ENCODE peak calls at places on chromosomes 16 and 17, in nine cellular contexts. G is IMR-90, Y is kidney, N is heart left ventricle, B is ascending aorta, Q is vagina, P is psoas muscle, J is cardiac muscle cell, Z is Peyer's patch. W is an unnamed sample.

GRCh38 chr17:61002316-61002736 is 324.7 kb downstream of the BCAS3 start:
- DNase-seq in G (peak), Y (no peak), N (no peak), B (no peak), Q (no peak), P (no peak), J (peak), Z (no peak), W (no peak)

GRCh38 chr17:53472586-53472985 is 350.1 kb upstream of the KIF2B start:
- DNase-seq in G (no peak), Y (no peak), N (no peak), B (no peak), Q (no peak), P (no peak), J (no peak), Z (no peak), W (no peak)

GRCh38 chr16:49269231-49269630 is 12.4 kb downstream of the CBLN1 start:
- DNase-seq in G (no peak), Y (no peak), N (no peak), B (no peak), Q (no peak), P (no peak), J (no peak), Z (no peak), W (no peak)

GRCh38 chr16:47523342-47524006 is 62.3 kb downstream of the PHKB start:
- DNase-seq in G (no peak), Y (no peak), N (no peak), B (no peak), Q (no peak), P (no peak), J (no peak), Z (no peak), W (no peak)

GRCh38 chr17:61416540-61417363 is 17.1 kb downstream of the TBX2 start:
- DNase-seq in G (peak), Y (peak), N (peak), B (peak), Q (peak), P (peak), J (peak), Z (peak), W (peak)

GRCh38 chr17:69909389-69909788 is 165.6 kb upstream of the KCNJ16 start:
- DNase-seq in G (no peak), Y (no peak), N (no peak), B (no peak), Q (no peak), P (no peak), J (no peak), Z (no peak), W (no peak)

GRCh38 chr16:4879049-4879448 is 31.8 kb downstream of the UBN1 start:
- DNase-seq in G (no peak), Y (no peak), N (no peak), B (no peak), Q (no peak), P (no peak), J (no peak), Z (no peak), W (no peak)

GRCh38 chr17:38751803-38752118 is 780 bp upstream of the PSMB3 start:
- DNase-seq in G (peak), Y (peak), N (peak), B (peak), Q (no peak), P (peak), J (peak), Z (peak), W (peak)

GRCh38 chr16:57016301-57016700 is 26.9 kb downstream of the NLRC5 start:
- DNase-seq in G (no peak), Y (no peak), N (no peak), B (no peak), Q (no peak), P (no peak), J (no peak), Z (no peak), W (no peak)

GRCh38 chr16:19884021-19884485 is 595 bp downstream of the GPRC5B start:
- DNase-seq in G (no peak), Y (peak), N (peak), B (no peak), Q (no peak), P (peak), J (peak), Z (no peak), W (peak)

GRCh38 chr16:16083421-16084156 is 134.2 kb downstream of the ABCC1 start:
- DNase-seq in G (peak), Y (no peak), N (no peak), B (no peak), Q (no peak), P (no peak), J (no peak), Z (no peak), W (no peak)

GRCh38 chr17:59565959-59566324 is 532 bp downstream of the DHX40 start:
- DNase-seq in G (peak), Y (peak), N (peak), B (peak), Q (no peak), P (peak), J (peak), Z (no peak), W (peak)

GRCh38 chr16:2386990-2387389 is 42.3 kb upstream of the CCNF start:
- DNase-seq in G (no peak), Y (no peak), N (no peak), B (no peak), Q (no peak), P (no peak), J (no peak), Z (no peak), W (no peak)

GRCh38 chr16:10871157-10871991 is 5.6 kb upstream of the CIITA start:
- DNase-seq in G (peak), Y (peak), N (peak), B (no peak), Q (no peak), P (no peak), J (no peak), Z (peak), W (no peak)

GRCh38 chr16:47258874-47259461 is 115.2 kb upstream of the NETO2 start:
- DNase-seq in G (peak), Y (no peak), N (no peak), B (no peak), Q (no peak), P (no peak), J (peak), Z (no peak), W (no peak)

GRCh38 chr17:52237151-52237550 is 78.6 kb upstream of the CA10 start:
- DNase-seq in G (no peak), Y (no peak), N (no peak), B (no peak), Q (no peak), P (no peak), J (no peak), Z (no peak), W (no peak)

GRCh38 chr16:66639091-66639885 is 34.8 kb downstream of the CMTM3 start:
- DNase-seq in G (no peak), Y (no peak), N (no peak), B (no peak), Q (no peak), P (no peak), J (no peak), Z (no peak), W (no peak)

GRCh38 chr16:79923431-79923830 is 322.9 kb upstream of the MAF start:
- DNase-seq in G (no peak), Y (no peak), N (no peak), B (no peak), Q (no peak), P (no peak), J (no peak), Z (no peak), W (no peak)

GRCh38 chr17:60141111-60142018 is 8.4 kb upstream of the CA4 start:
- DNase-seq in G (peak), Y (peak), N (no peak), B (no peak), Q (no peak), P (peak), J (peak), Z (peak), W (no peak)

GRCh38 chr17:32803544-32803943 is 73.4 kb downstream of the MYO1D start:
- DNase-seq in G (no peak), Y (no peak), N (no peak), B (no peak), Q (no peak), P (no peak), J (no peak), Z (no peak), W (no peak)

GRCh38 chr16:62891-63290 is 9.3 kb downstream of the SNRNP25 start:
- DNase-seq in G (no peak), Y (no peak), N (no peak), B (no peak), Q (no peak), P (no peak), J (no peak), Z (no peak), W (no peak)

GRCh38 chr17:15257316-15257925 is 7.7 kb downstream of the PMP22 start:
- DNase-seq in G (peak), Y (peak), N (peak), B (peak), Q (no peak), P (peak), J (peak), Z (peak), W (peak)

GRCh38 chr17:292016-292415 is 60.6 kb downstream of the RPH3AL start:
- DNase-seq in G (no peak), Y (peak), N (no peak), B (no peak), Q (no peak), P (peak), J (no peak), Z (no peak), W (no peak)

GRCh38 chr17:19020016-19020415 is 15.5 kb upstream of the FAM83G start:
- DNase-seq in G (no peak), Y (peak), N (no peak), B (no peak), Q (no peak), P (no peak), J (no peak), Z (no peak), W (peak)

GRCh38 chr17:41325126-41325525 is 9.6 kb upstream of the KRTAP17-1 start:
- DNase-seq in G (no peak), Y (no peak), N (no peak), B (no peak), Q (peak), P (no peak), J (no peak), Z (no peak), W (no peak)

GRCh38 chr17:5800646-5801045 is 216.3 kb upstream of the NLRP1 start:
- DNase-seq in G (no peak), Y (no peak), N (no peak), B (no peak), Q (no peak), P (no peak), J (peak), Z (no peak), W (no peak)

GRCh38 chr17:8156174-8156992 is 4.2 kb upstream of the PER1 start:
- DNase-seq in G (peak), Y (peak), N (peak), B (peak), Q (peak), P (peak), J (peak), Z (peak), W (peak)
- H3K27ac ChIP-seq in G (peak), Y (peak), N (peak), B (peak), Q (peak), P (peak), J (peak), Z (peak), W (peak)

GRCh38 chr16:89601906-89602272 is 11.6 kb upstream of the DPEP1 start:
- DNase-seq in G (no peak), Y (no peak), N (no peak), B (no peak), Q (no peak), P (no peak), J (no peak), Z (no peak), W (no peak)

GRCh38 chr16:89602952-89603590 is 10.4 kb upstream of the DPEP1 start:
- DNase-seq in G (no peak), Y (no peak), N (no peak), B (no peak), Q (no peak), P (no peak), J (no peak), Z (no peak), W (no peak)

GRCh38 chr16:89600956-89601355 is 12.5 kb upstream of the DPEP1 start:
- DNase-seq in G (no peak), Y (no peak), N (no peak), B (no peak), Q (no peak), P (no peak), J (no peak), Z (no peak), W (no peak)

GRCh38 chr16:89600427-89600826 is 13.0 kb upstream of the DPEP1 start:
- DNase-seq in G (no peak), Y (no peak), N (no peak), B (no peak), Q (no peak), P (no peak), J (no peak), Z (no peak), W (no peak)

DNA sequence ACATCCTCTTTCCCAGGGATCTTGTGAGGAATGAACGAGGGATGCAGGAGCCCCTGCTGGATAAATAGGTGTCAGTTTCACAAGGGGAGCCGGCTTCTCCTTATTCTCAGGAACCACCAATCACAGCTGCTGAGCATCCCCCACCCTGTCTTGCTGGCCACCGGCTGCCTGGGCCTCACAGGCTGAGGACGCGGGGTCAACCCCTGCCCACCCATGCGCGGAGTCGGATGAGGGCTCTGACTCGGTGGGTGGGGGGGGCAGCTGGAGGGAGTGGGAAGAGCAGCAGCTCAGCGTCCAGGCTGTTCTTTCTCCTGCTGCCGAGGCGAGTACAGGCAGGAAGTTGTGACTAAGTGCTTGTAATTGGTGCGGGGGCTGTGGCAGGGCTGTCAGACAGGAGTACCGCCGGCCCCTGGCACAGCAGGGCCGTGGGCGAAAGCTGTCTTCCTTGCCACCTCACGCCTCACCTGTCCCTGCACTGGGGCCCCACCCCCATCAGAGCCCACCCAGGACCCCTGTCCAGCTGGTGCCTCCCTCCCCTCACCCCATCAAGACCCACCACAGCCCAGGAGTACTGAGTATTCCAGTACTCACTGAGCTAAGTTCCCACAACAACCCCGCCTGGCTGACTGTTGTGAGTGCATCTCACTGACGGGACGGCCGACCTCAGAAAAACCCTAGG is 11.0 kb upstream of the DPEP1 start:
- DNase-seq in G (peak), Y (no peak), N (peak), B (no peak), Q (no peak), P (no peak), J (peak), Z (no peak), W (no peak)
- H3K4me3 ChIP-seq in G (no peak), Y (no peak), N (no peak), B (no peak), Q (no peak), P (no peak), J (no peak), Z (no peak), W (no peak)

GRCh38 chr17:35074711-35075707 is 11.5 kb upstream of the RFFL start:
- DNase-seq in G (no peak), Y (no peak), N (no peak), B (no peak), Q (no peak), P (no peak), J (no peak), Z (no peak), W (no peak)
- H3K27ac ChIP-seq in G (no peak), Y (peak), N (no peak), B (no peak), Q (no peak), P (no peak), J (no peak), Z (no peak), W (no peak)

GRCh38 chr16:75074920-75075687 is 41.5 kb downstream of the LDHD start:
- DNase-seq in G (no peak), Y (peak), N (no peak), B (no peak), Q (no peak), P (peak), J (no peak), Z (no peak), W (no peak)
- H3K4me3 ChIP-seq in G (no peak), Y (no peak), N (no peak), B (no peak), Q (no peak), P (no peak), J (no peak), Z (no peak), W (no peak)